ENCODE peak calls at places on chromosomes 11 and 22, in five cellular contexts. One of them, this sample, is unnamed.

GRCh38 chr11:1966531-1966930 is 19.4 kb downstream of the MRPL23 start:
- DNase-seq in CD8-positive, alpha-beta T cell: no peak
- DNase-seq in GM10248: no peak
- DNase-seq in kidney: peak
- DNase-seq in lower leg skin: peak
- DNase-seq in this sample: no peak

GRCh38 chr11:114447892-114448291 is 8.6 kb downstream of the REXO2 start:
- DNase-seq in GM10248: no peak
- DNase-seq in CD8-positive, alpha-beta T cell: no peak
- DNase-seq in kidney: no peak
- DNase-seq in lower leg skin: no peak
- DNase-seq in this sample: no peak

GRCh38 chr11:1202776-1203504 is 19.9 kb upstream of the MUC5B start:
- DNase-seq in kidney: peak
- DNase-seq in GM10248: peak
- DNase-seq in CD8-positive, alpha-beta T cell: peak
- DNase-seq in lower leg skin: peak
- DNase-seq in this sample: peak

GRCh38 chr11:76798202-76798581 is 15.0 kb downstream of the TSKU start:
- DNase-seq in GM10248: peak
- DNase-seq in CD8-positive, alpha-beta T cell: no peak
- DNase-seq in kidney: no peak
- DNase-seq in lower leg skin: no peak
- DNase-seq in this sample: no peak

GRCh38 chr22:25002241-25002985 is 49.9 kb downstream of the KIAA1671 start:
- DNase-seq in CD8-positive, alpha-beta T cell: no peak
- DNase-seq in lower leg skin: no peak
- DNase-seq in GM10248: no peak
- DNase-seq in kidney: no peak
- DNase-seq in this sample: no peak

GRCh38 chr11:71383461-71383860 is 64.7 kb downstream of the DHCR7 start:
- DNase-seq in lower leg skin: no peak
- DNase-seq in GM10248: peak
- DNase-seq in CD8-positive, alpha-beta T cell: no peak
- DNase-seq in kidney: no peak
- DNase-seq in this sample: no peak

GRCh38 chr11:1706634-1707400 is 9.8 kb downstream of the KRTAP5-6 start:
- DNase-seq in kidney: no peak
- DNase-seq in CD8-positive, alpha-beta T cell: no peak
- DNase-seq in GM10248: no peak
- DNase-seq in lower leg skin: peak
- DNase-seq in this sample: no peak

GRCh38 chr11:95067828-95068244 is 1.1 kb downstream of the SRSF8 start:
- DNase-seq in lower leg skin: peak
- DNase-seq in CD8-positive, alpha-beta T cell: no peak
- DNase-seq in GM10248: no peak
- DNase-seq in kidney: no peak
- DNase-seq in this sample: no peak

GRCh38 chr22:18000441-18001039 is 23.8 kb downstream of the MICAL3 start:
- DNase-seq in GM10248: no peak
- DNase-seq in CD8-positive, alpha-beta T cell: peak
- DNase-seq in kidney: peak
- DNase-seq in lower leg skin: no peak
- DNase-seq in this sample: peak

GRCh38 chr11:114082767-114083181 is 23.3 kb downstream of the ZBTB16 start:
- DNase-seq in lower leg skin: peak
- DNase-seq in GM10248: no peak
- DNase-seq in kidney: no peak
- DNase-seq in CD8-positive, alpha-beta T cell: no peak
- DNase-seq in this sample: no peak

GRCh38 chr11:13638436-13638835 is 30.0 kb upstream of the FAR1 start:
- DNase-seq in CD8-positive, alpha-beta T cell: no peak
- DNase-seq in GM10248: no peak
- DNase-seq in kidney: no peak
- DNase-seq in lower leg skin: no peak
- DNase-seq in this sample: no peak

GRCh38 chr11:11074686-11075370 is 217.0 kb upstream of the ZBED5 start:
- DNase-seq in kidney: no peak
- DNase-seq in lower leg skin: no peak
- DNase-seq in CD8-positive, alpha-beta T cell: no peak
- DNase-seq in GM10248: no peak
- DNase-seq in this sample: no peak

GRCh38 chr11:72844356-72844755 is 30.1 kb downstream of the ATG16L2 start:
- DNase-seq in CD8-positive, alpha-beta T cell: no peak
- DNase-seq in GM10248: no peak
- DNase-seq in lower leg skin: no peak
- DNase-seq in kidney: no peak
- DNase-seq in this sample: no peak

GRCh38 chr11:93740802-93741093 is 547 bp downstream of the TAF1D start:
- DNase-seq in CD8-positive, alpha-beta T cell: peak
- DNase-seq in kidney: peak
- DNase-seq in lower leg skin: peak
- DNase-seq in GM10248: peak
- DNase-seq in this sample: peak

GRCh38 chr11:118342503-118343161 is at the start of gene CD3D:
- DNase-seq in kidney: no peak
- DNase-seq in GM10248: no peak
- DNase-seq in CD8-positive, alpha-beta T cell: peak
- DNase-seq in lower leg skin: no peak
- DNase-seq in this sample: no peak

GRCh38 chr11:128593281-128593680 is 5.9 kb upstream of the ETS1 start:
- DNase-seq in kidney: no peak
- DNase-seq in lower leg skin: no peak
- DNase-seq in CD8-positive, alpha-beta T cell: no peak
- DNase-seq in GM10248: no peak
- DNase-seq in this sample: no peak

GRCh38 chr11:76610871-76611475 is 59.6 kb downstream of the LRRC32 start:
- DNase-seq in GM10248: no peak
- DNase-seq in CD8-positive, alpha-beta T cell: no peak
- DNase-seq in lower leg skin: peak
- DNase-seq in kidney: no peak
- DNase-seq in this sample: no peak

GRCh38 chr11:17580271-17580670 is 33.2 kb downstream of the OTOG start:
- DNase-seq in GM10248: no peak
- DNase-seq in kidney: no peak
- DNase-seq in CD8-positive, alpha-beta T cell: no peak
- DNase-seq in lower leg skin: peak
- DNase-seq in this sample: no peak

GRCh38 chr22:33476206-33476605 is 418.0 kb upstream of the SYN3 start:
- DNase-seq in CD8-positive, alpha-beta T cell: no peak
- DNase-seq in GM10248: no peak
- DNase-seq in lower leg skin: no peak
- DNase-seq in kidney: no peak
- DNase-seq in this sample: no peak

GRCh38 chr11:132177106-132177505 is 806.7 kb downstream of the NTM start:
- DNase-seq in lower leg skin: no peak
- DNase-seq in kidney: no peak
- DNase-seq in CD8-positive, alpha-beta T cell: no peak
- DNase-seq in GM10248: no peak
- DNase-seq in this sample: peak

GRCh38 chr11:10401275-10401674 is 53.8 kb upstream of the AMPD3 start:
- DNase-seq in CD8-positive, alpha-beta T cell: no peak
- DNase-seq in lower leg skin: peak
- DNase-seq in kidney: no peak
- DNase-seq in GM10248: no peak
- DNase-seq in this sample: no peak

GRCh38 chr11:1041149-1041467 is 4.6 kb upstream of the MUC6 start:
- DNase-seq in kidney: peak
- DNase-seq in lower leg skin: no peak
- DNase-seq in GM10248: no peak
- DNase-seq in CD8-positive, alpha-beta T cell: no peak
- DNase-seq in this sample: no peak

GRCh38 chr11:132187814-132188213 is 817.4 kb downstream of the NTM start:
- DNase-seq in CD8-positive, alpha-beta T cell: no peak
- DNase-seq in kidney: no peak
- DNase-seq in lower leg skin: no peak
- DNase-seq in GM10248: no peak
- DNase-seq in this sample: no peak

GRCh38 chr22:36365020-36365411 is 22.8 kb downstream of the MYH9 start:
- DNase-seq in kidney: peak
- DNase-seq in CD8-positive, alpha-beta T cell: peak
- DNase-seq in GM10248: peak
- DNase-seq in lower leg skin: no peak
- DNase-seq in this sample: no peak

GRCh38 chr22:49351761-49352221 is 475.9 kb downstream of the BRD1 start:
- DNase-seq in lower leg skin: peak
- DNase-seq in CD8-positive, alpha-beta T cell: no peak
- DNase-seq in GM10248: no peak
- DNase-seq in kidney: peak
- DNase-seq in this sample: no peak

DNA sequence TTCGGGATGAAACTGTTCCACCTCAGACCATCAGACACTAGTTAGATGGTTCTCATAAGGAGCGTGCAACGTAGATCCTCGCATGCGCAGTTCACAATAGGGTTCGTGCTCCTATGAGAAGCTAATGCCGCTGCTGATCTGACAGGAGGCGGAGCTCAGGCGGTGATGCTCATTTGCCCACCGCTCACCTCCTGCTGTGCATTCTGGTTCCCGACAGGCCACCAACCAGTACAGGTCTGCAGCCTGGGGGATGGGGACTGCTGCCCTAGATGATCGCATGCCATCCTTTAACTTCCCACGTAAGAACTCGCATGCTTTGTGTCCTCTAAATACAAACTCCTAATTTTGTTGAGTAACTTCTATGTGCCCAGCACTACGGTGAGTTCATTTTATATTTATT is 62.6 kb downstream of the EFCAB6 start:
- DNase-seq in kidney: no peak
- DNase-seq in lower leg skin: no peak
- DNase-seq in GM10248: no peak
- DNase-seq in CD8-positive, alpha-beta T cell: no peak
- DNase-seq in this sample: no peak
- TF ChIP-seq CTCF in kidney: no peak
- TF ChIP-seq CTCF in lower leg skin: no peak
- TF ChIP-seq CTCF in GM10248: no peak
- TF ChIP-seq CTCF in CD8-positive, alpha-beta T cell: no peak
- TF ChIP-seq CTCF in this sample: no peak

DNA sequence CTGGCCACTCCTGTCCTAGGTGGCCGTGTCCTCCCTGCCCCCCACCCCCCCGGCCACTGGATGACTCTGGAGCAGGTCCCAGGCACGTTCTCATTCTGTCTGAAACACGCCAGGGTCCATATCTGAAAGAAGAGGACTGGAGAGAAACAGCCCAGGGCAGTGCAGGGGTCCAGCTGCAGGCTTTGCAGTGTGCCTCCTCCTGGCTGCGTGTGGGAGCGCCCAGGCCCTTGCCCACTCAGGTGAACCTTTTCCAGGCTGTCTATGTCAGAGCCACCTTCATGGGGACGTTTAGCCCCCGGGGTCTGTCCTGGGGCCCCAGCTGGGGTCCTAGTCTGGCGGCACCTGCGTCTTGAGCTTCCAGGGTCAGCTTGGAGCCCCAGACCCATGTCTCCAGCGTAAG is 15.6 kb downstream of the GRAMD4 start:
- DNase-seq in CD8-positive, alpha-beta T cell: no peak
- DNase-seq in GM10248: no peak
- DNase-seq in kidney: no peak
- DNase-seq in lower leg skin: no peak
- DNase-seq in this sample: no peak
- TF ChIP-seq CTCF in CD8-positive, alpha-beta T cell: no peak
- TF ChIP-seq CTCF in GM10248: no peak
- TF ChIP-seq CTCF in kidney: no peak
- TF ChIP-seq CTCF in lower leg skin: no peak
- TF ChIP-seq CTCF in this sample: peak

DNA sequence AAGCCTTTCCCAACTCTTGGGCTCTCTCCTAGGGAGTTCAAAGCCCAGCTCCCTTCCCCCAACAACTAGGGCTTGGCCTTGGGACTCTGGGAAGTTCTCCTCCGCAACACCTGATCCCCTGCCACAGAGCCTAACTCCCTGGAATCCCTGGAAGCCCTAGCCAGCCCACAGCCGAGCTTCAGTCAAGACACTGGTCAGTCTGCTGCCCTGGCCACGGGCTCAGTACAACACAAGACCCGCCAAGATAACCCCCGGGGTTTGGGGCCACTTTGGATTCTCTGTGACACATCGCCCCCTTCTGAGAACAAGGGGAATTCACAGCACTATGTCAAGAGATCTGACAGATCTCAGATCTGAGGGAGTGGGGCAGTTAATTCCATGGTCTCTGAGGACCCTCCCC is 58.3 kb downstream of the SLC22A12 start:
- DNase-seq in kidney: no peak
- DNase-seq in GM10248: no peak
- DNase-seq in lower leg skin: no peak
- DNase-seq in CD8-positive, alpha-beta T cell: no peak
- DNase-seq in this sample: no peak
- TF ChIP-seq CTCF in kidney: peak
- TF ChIP-seq CTCF in GM10248: peak
- TF ChIP-seq CTCF in lower leg skin: no peak
- TF ChIP-seq CTCF in CD8-positive, alpha-beta T cell: no peak
- TF ChIP-seq CTCF in this sample: peak

GRCh38 chr11:60761436-60762190 is 4.9 kb downstream of the MS4A15 start:
- DNase-seq in kidney: no peak
- DNase-seq in lower leg skin: no peak
- DNase-seq in CD8-positive, alpha-beta T cell: no peak
- DNase-seq in GM10248: no peak
- DNase-seq in this sample: no peak

GRCh38 chr11:60764879-60765278 is 8.2 kb downstream of the MS4A15 start:
- DNase-seq in lower leg skin: no peak
- DNase-seq in kidney: no peak
- DNase-seq in CD8-positive, alpha-beta T cell: no peak
- DNase-seq in GM10248: peak
- DNase-seq in this sample: no peak

GRCh38 chr11:60763692-60764369 is 7.2 kb downstream of the MS4A15 start:
- DNase-seq in GM10248: no peak
- DNase-seq in CD8-positive, alpha-beta T cell: no peak
- DNase-seq in kidney: no peak
- DNase-seq in lower leg skin: no peak
- DNase-seq in this sample: no peak

GRCh38 chr11:60765355-60765754 is 8.7 kb downstream of the MS4A15 start:
- DNase-seq in kidney: no peak
- DNase-seq in GM10248: no peak
- DNase-seq in CD8-positive, alpha-beta T cell: no peak
- DNase-seq in lower leg skin: no peak
- DNase-seq in this sample: no peak

DNA sequence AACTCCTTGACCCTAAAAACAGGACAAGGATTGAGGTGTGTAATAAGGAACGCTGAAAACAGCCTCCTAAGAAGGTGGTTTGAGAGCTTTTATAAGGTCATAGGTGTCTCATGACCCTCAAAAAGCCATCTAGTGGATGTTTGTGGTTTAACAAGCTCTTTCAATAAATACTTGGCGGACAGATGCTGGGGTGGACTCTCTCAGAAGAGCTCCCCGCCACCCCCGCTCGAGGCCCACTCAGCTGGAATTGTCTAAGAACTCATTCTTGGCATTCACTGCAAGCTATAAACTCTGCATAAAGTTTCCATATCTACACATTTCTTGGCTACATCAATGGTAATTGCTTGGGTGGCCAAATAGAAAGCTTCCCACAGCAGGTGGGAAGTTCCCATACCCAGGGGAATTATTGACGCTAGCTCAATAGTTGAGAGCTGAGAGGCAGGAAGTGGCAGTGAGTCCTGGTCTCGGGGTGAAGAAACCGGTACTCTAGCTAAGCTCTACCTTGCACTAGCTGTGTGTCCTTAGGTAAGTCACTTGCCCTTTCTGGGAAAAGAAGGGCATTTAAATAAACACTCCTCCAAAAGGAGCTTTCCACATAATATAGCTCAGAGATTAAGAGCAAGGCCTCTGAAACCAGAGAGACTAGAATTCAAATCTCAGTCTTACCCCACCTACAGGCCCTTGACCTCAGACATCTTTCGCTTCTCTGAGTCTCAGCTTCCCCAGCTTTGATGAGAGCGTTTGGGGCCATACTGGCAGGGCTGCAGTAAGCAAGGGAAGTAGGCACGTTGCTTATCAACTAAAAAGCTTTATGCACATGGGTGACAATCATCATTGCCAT is 6.4 kb downstream of the MS4A15 start:
- DNase-seq in lower leg skin: no peak
- DNase-seq in CD8-positive, alpha-beta T cell: no peak
- DNase-seq in kidney: no peak
- DNase-seq in GM10248: peak
- DNase-seq in this sample: no peak
- TF ChIP-seq CTCF in lower leg skin: no peak
- TF ChIP-seq CTCF in CD8-positive, alpha-beta T cell: no peak
- TF ChIP-seq CTCF in kidney: no peak
- TF ChIP-seq CTCF in GM10248: peak
- TF ChIP-seq CTCF in this sample: peak